ENCODE peak calls at places on chromosomes 5 and 9, in nine cellular contexts. J is HFF-Myc, C is H9, E is fibroblast of the aortic adventitia, H is fibroblast of mammary gland, X is omental fat pad, F is WTC11, G is OCI-LY7, K is cardiac muscle cell. Y is an unnamed sample.

GRCh38 chr9:28925184-28925583 is 1351.9 kb upstream of the C9orf72 start:
- DNase-seq in J (no peak), C (no peak), E (no peak), H (no peak), X (no peak), F (no peak), G (no peak), K (no peak), Y (no peak)

GRCh38 chr9:94808926-94809700 is 82.6 kb downstream of the AOPEP start:
- DNase-seq in J (no peak), C (no peak), E (no peak), H (no peak), X (no peak), F (no peak), G (no peak), K (no peak), Y (no peak)

GRCh38 chr9:121059998-121060636 is 10.0 kb upstream of the C5 start:
- DNase-seq in J (peak), C (no peak), E (peak), H (peak), X (no peak), F (no peak), G (peak), K (peak), Y (peak)

GRCh38 chr9:105338308-105338707 is 93.9 kb downstream of the SLC44A1 start:
- DNase-seq in J (no peak), C (no peak), E (no peak), H (no peak), X (no peak), F (no peak), G (no peak), K (no peak), Y (no peak)

GRCh38 chr9:18996191-18996590 is 36.8 kb downstream of the SAXO1 start:
- DNase-seq in J (no peak), C (no peak), E (no peak), H (no peak), X (no peak), F (no peak), G (no peak), K (no peak), Y (no peak)

GRCh38 chr5:14439087-14439841 is 142.3 kb upstream of the OTULINL start:
- DNase-seq in J (no peak), C (no peak), E (peak), H (peak), X (no peak), F (no peak), G (no peak), K (no peak), Y (no peak)

GRCh38 chr9:29393064-29393463 is 1819.8 kb upstream of the C9orf72 start:
- DNase-seq in J (no peak), C (no peak), E (peak), H (peak), X (no peak), F (no peak), G (no peak), K (no peak), Y (peak)

GRCh38 chr9:73871636-73872035 is 625.5 kb upstream of the RORB start:
- DNase-seq in J (no peak), C (no peak), E (no peak), H (no peak), X (no peak), F (no peak), G (no peak), K (no peak), Y (peak)

GRCh38 chr5:2388005-2388361 is 363.5 kb downstream of the IRX2 start:
- DNase-seq in J (no peak), C (no peak), E (no peak), H (no peak), X (no peak), F (no peak), G (no peak), K (no peak), Y (no peak)

GRCh38 chr5:33272288-33272687 is 168.5 kb upstream of the TARS1 start:
- DNase-seq in J (peak), C (no peak), E (peak), H (peak), X (no peak), F (no peak), G (no peak), K (no peak), Y (peak)

GRCh38 chr5:78706825-78707224 is 58.3 kb upstream of the LHFPL2 start:
- DNase-seq in J (no peak), C (no peak), E (peak), H (no peak), X (no peak), F (no peak), G (no peak), K (no peak), Y (no peak)

GRCh38 chr5:179181988-179182387 is 121.8 kb downstream of the ZNF354C start:
- DNase-seq in J (no peak), C (no peak), E (no peak), H (no peak), X (no peak), F (peak), G (no peak), K (peak), Y (no peak)

GRCh38 chr5:1950096-1950707 is 67.5 kb upstream of the IRX4 start:
- DNase-seq in J (no peak), C (no peak), E (no peak), H (no peak), X (no peak), F (no peak), G (no peak), K (no peak), Y (no peak)

GRCh38 chr5:92775711-92776615 is 805.1 kb downstream of the NR2F1-AS1 start:
- DNase-seq in J (no peak), C (no peak), E (no peak), H (peak), X (no peak), F (no peak), G (no peak), K (no peak), Y (peak)

GRCh38 chr9:126605792-126606482 is 7.8 kb upstream of the LMX1B start:
- DNase-seq in J (no peak), C (no peak), E (no peak), H (no peak), X (no peak), F (no peak), G (no peak), K (no peak), Y (peak)

GRCh38 chr9:115254217-115254616 is 136.3 kb upstream of the TNC start:
- DNase-seq in J (no peak), C (no peak), E (no peak), H (no peak), X (no peak), F (no peak), G (no peak), K (no peak), Y (no peak)

GRCh38 chr5:77638204-77638762 is at the start of gene OTP:
- DNase-seq in J (no peak), C (no peak), E (no peak), H (no peak), X (no peak), F (peak), G (no peak), K (no peak), Y (no peak)

GRCh38 chr5:1668141-1668721 is 131.4 kb downstream of the MRPL36 start:
- DNase-seq in J (no peak), C (peak), E (no peak), H (no peak), X (no peak), F (peak), G (no peak), K (no peak), Y (no peak)

GRCh38 chr9:104256031-104256709 is 162.1 kb downstream of the SMC2 start:
- DNase-seq in J (peak), C (no peak), E (no peak), H (peak), X (no peak), F (no peak), G (no peak), K (no peak), Y (no peak)

GRCh38 chr5:150541895-150542294 is 34.0 kb downstream of the NDST1 start:
- DNase-seq in J (no peak), C (no peak), E (no peak), H (peak), X (no peak), F (no peak), G (no peak), K (no peak), Y (no peak)

GRCh38 chr9:77158772-77159513 is 18.4 kb upstream of the VPS13A start:
- DNase-seq in J (no peak), C (no peak), E (peak), H (peak), X (no peak), F (no peak), G (no peak), K (no peak), Y (peak)

GRCh38 chr5:9653811-9654210 is 23.7 kb upstream of the TAS2R1 start:
- DNase-seq in J (peak), C (no peak), E (peak), H (peak), X (no peak), F (no peak), G (no peak), K (peak), Y (peak)

GRCh38 chr9:38682713-38683112 is 37.2 kb downstream of the FAM240B start:
- DNase-seq in J (peak), C (no peak), E (peak), H (peak), X (no peak), F (no peak), G (no peak), K (no peak), Y (peak)

DNA sequence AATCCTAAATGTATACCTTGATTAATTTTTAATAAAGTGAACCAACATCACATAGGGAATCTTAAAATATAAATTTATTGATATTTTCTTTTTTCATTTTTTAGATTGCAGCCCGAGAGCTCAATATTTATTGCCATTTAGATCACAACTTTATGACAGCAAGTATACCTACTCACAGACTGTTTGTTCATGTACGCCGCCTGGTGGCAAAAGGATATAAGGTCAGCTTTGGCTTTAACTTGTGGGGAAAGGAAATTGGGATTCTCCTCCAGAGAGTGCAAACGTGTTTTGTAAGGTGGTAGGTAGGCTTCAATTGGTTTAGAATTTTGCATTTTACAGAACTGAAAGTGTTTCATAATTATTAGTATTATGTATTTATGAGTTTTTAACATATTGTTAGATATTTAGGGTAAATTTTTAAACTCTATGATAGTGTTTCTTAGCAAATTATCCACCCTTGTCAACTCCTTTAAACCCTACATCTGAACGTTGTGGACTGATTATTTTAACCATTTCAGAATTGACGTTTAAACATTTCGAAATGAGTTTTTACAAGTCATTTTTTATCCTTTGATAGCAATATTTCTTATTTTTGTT is 17.5 kb upstream of the DHFR start:
- DNase-seq in J (peak), C (peak), E (peak), H (peak), X (no peak), F (peak), G (peak), K (peak), Y (peak)
- TF ChIP-seq CTCF in J (peak), C (peak), E (peak), H (peak), X (no peak), F (peak), G (peak), K (peak), Y (peak)

GRCh38 chr5:123220616-123221146 is 131.6 kb downstream of the PRDM6 start:
- DNase-seq in J (no peak), C (no peak), E (peak), H (peak), X (no peak), F (no peak), G (no peak), K (peak), Y (no peak)

GRCh38 chr5:123214193-123214592 is 125.2 kb downstream of the PRDM6 start:
- DNase-seq in J (no peak), C (no peak), E (no peak), H (no peak), X (no peak), F (no peak), G (no peak), K (no peak), Y (no peak)

GRCh38 chr5:123211084-123211483 is 122.0 kb downstream of the PRDM6 start:
- DNase-seq in J (no peak), C (no peak), E (no peak), H (no peak), X (no peak), F (no peak), G (no peak), K (no peak), Y (no peak)

GRCh38 chr5:123217183-123217582 is 128.1 kb downstream of the PRDM6 start:
- DNase-seq in J (no peak), C (no peak), E (no peak), H (no peak), X (no peak), F (no peak), G (no peak), K (no peak), Y (no peak)

DNA sequence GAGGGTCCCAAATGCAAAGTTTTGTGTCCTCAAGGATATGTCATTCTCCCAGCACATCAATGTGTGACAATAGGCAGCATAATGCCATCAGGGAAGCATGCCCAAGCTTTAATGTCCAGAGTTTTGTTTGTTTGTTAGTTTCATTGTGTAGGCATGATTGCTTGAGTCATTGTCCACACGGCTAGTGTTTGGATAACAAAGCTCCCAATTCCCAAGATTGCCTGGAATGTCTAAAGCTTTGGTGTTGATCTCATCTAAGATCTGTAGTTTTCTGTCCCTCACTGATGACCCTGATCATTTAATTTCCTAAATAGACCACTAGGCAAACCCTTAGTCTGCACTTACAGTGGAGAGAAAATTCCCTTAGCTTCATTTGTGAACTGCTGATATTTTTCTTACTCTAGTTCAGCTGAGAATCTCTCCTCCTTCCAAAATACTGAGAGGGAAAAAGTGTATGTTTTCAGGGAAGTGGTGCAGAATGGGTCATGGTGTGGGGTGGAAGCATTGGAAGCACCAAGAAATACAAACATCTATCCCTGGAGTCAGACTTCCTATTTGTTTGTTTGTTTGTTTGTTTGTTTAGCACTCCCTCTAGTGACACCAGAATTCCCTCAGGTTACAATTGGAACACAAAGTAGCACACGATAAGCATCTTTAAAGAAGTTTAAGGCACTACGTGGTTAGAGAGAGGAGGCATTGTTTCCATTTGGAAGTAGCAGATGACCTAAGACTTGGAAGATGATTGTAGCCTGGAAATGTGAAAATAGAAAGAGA is 127.1 kb downstream of the PRDM6 start:
- DNase-seq in J (no peak), C (no peak), E (no peak), H (no peak), X (no peak), F (no peak), G (no peak), K (no peak), Y (no peak)
- TF ChIP-seq CTCF in J (no peak), C (peak), E (no peak), H (no peak), X (no peak), F (no peak), G (no peak), K (no peak), Y (no peak)

GRCh38 chr9:35488566-35489312 is 1.2 kb upstream of the RUSC2 start:
- DNase-seq in J (no peak), C (no peak), E (no peak), H (no peak), X (no peak), F (no peak), G (no peak), K (no peak), Y (no peak)
- TF ChIP-seq CTCF in J (no peak), C (no peak), E (no peak), H (no peak), X (no peak), F (no peak), G (no peak), K (no peak), Y (no peak)

DNA sequence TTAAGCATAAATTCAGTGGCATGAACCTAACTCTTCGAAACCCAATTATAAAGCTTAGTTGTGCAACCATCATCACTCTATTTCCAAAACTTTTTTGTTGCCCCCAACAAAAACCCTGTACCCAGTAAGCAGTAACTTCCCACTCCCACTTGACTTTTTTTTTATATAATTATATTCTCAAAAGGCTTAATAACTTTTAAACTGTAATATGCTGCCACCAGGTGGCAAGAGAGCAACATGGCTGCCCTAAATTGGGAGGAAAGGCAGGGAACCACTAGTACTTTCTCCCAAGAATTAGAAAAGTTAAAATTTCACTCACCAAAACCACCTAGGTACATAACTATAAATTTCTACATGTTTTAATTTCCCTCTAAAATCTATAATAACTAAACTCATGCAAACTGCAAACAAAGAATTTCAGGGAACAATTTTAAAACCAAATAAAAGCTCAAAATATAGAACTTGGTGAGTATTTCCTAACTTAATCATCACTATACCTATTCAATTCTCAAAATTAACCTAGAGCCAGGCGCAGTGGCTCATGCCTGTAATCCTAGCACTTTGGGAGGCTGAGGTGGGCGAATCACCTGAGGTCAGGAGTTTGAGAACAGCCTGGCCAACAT is 50.2 kb upstream of the RNF38 start:
- DNase-seq in J (no peak), C (no peak), E (peak), H (peak), X (no peak), F (no peak), G (peak), K (peak), Y (peak)
- TF ChIP-seq CTCF in J (peak), C (peak), E (peak), H (peak), X (no peak), F (peak), G (peak), K (peak), Y (peak)

GRCh38 chr9:93299418-93300174 is 115.7 kb downstream of the WNK2 start:
- DNase-seq in J (no peak), C (no peak), E (no peak), H (no peak), X (no peak), F (no peak), G (no peak), K (no peak), Y (no peak)
- TF ChIP-seq CTCF in J (no peak), C (no peak), E (no peak), H (no peak), X (no peak), F (no peak), G (no peak), K (no peak), Y (no peak)

GRCh38 chr5:154614125-154614524 is 136.1 kb upstream of the HAND1 start:
- DNase-seq in J (no peak), C (no peak), E (no peak), H (no peak), X (no peak), F (no peak), G (no peak), K (no peak), Y (no peak)

GRCh38 chr5:154610321-154611154 is 132.5 kb upstream of the HAND1 start:
- DNase-seq in J (peak), C (peak), E (peak), H (peak), X (no peak), F (peak), G (peak), K (peak), Y (peak)

GRCh38 chr5:154612666-154613065 is 134.6 kb upstream of the HAND1 start:
- DNase-seq in J (no peak), C (no peak), E (no peak), H (no peak), X (no peak), F (no peak), G (no peak), K (no peak), Y (no peak)

GRCh38 chr5:154608531-154609011 is 130.5 kb upstream of the HAND1 start:
- DNase-seq in J (no peak), C (peak), E (no peak), H (no peak), X (no peak), F (no peak), G (no peak), K (peak), Y (no peak)

GRCh38 chr5:154611341-154611767 is 133.3 kb upstream of the HAND1 start:
- DNase-seq in J (no peak), C (no peak), E (peak), H (no peak), X (no peak), F (peak), G (no peak), K (no peak), Y (peak)
- TF ChIP-seq CTCF in J (no peak), C (no peak), E (no peak), H (no peak), X (no peak), F (no peak), G (no peak), K (no peak), Y (no peak)

Y was measured in cardiac fibroblast.